ENCODE peak calls at places on chromosome 21, in ten cellular contexts. D, F, G, Z, L, P, I, V, K and J are unnamed samples.

GRCh38 chr21:33332143-33332542 is 7.4 kb downstream of the IFNAR1 start:
- DNase-seq in L (no peak), V (no peak), P (no peak), I (no peak), F (no peak), G (no peak), D (peak), Z (no peak), K (no peak), J (no peak)

GRCh38 chr21:45508607-45509565 is 33.4 kb downstream of the SLC19A1 start:
- DNase-seq in D (no peak), P (no peak), Z (peak), K (no peak), I (no peak), L (no peak), F (no peak), G (no peak), V (no peak), J (no peak)

GRCh38 chr21:32278068-32278467 is 781 bp downstream of the MIS18A start:
- DNase-seq in P (peak), Z (no peak), G (no peak), L (no peak), V (no peak), I (no peak), K (no peak), F (no peak), D (peak), J (no peak)

GRCh38 chr21:35619184-35619583 is 441.1 kb downstream of the SETD4 start:
- DNase-seq in Z (no peak), V (no peak), D (no peak), L (no peak), F (peak), G (no peak), K (peak), I (no peak), P (no peak), J (no peak)

GRCh38 chr21:17911628-17912027 is 92.5 kb upstream of the C21orf91 start:
- DNase-seq in Z (no peak), L (no peak), K (peak), G (no peak), F (peak), V (no peak), D (no peak), P (no peak), I (no peak), J (peak)

GRCh38 chr21:39079617-39080016 is 103.6 kb downstream of the PSMG1 start:
- DNase-seq in L (no peak), F (peak), G (no peak), P (no peak), K (no peak), Z (peak), D (no peak), I (no peak), V (no peak), J (no peak)

GRCh38 chr21:29265690-29266479 is 32.8 kb upstream of the BACH1 start:
- DNase-seq in P (no peak), Z (no peak), K (peak), I (no peak), V (no peak), G (peak), D (no peak), L (no peak), F (no peak), J (no peak)

GRCh38 chr21:31710586-31710985 is 21.3 kb downstream of the SCAF4 start:
- DNase-seq in L (no peak), K (peak), G (no peak), F (peak), V (no peak), Z (no peak), I (no peak), P (no peak), D (no peak), J (peak)

GRCh38 chr21:44935533-44935927 is 4.3 kb upstream of the SLX9 start:
- DNase-seq in D (no peak), Z (no peak), K (no peak), P (no peak), L (no peak), G (no peak), I (no peak), V (no peak), F (no peak), J (no peak)

GRCh38 chr21:28521932-28522826 is 470.5 kb downstream of the LTN1 start:
- DNase-seq in L (no peak), K (peak), Z (no peak), P (peak), I (peak), G (no peak), V (no peak), D (peak), F (peak), J (peak)

GRCh38 chr21:34639882-34640788 is 25.2 kb upstream of the RCAN1 start:
- DNase-seq in L (no peak), Z (no peak), P (no peak), K (peak), V (no peak), I (no peak), D (peak), F (no peak), G (peak), J (no peak)